ENCODE peak calls at places on chromosomes 4 and X, in six cellular contexts. Q is GM12878, B is GM12891, H is K562, I is HepG2, G is H1. E is an unnamed sample.

GRCh38 chr4:95153182-95153581 is 395.4 kb downstream of the BMPR1B start:
- DNase-seq in Q (no peak), B (no peak), H (no peak), I (no peak), G (no peak), E (no peak)

GRCh38 chr4:106986486-106986885 is 49.6 kb downstream of the DKK2 start:
- DNase-seq in Q (no peak), B (no peak), H (no peak), I (no peak), G (no peak), E (no peak)

GRCh38 chr4:146342600-146343192 is 128.4 kb downstream of the REELD1 start:
- DNase-seq in Q (no peak), B (no peak), H (peak; percentile 20), I (no peak), G (no peak), E (no peak)

GRCh38 chrX:45710081-45710801 is 509.6 kb upstream of the DIPK2B start:
- DNase-seq in Q (peak; percentile 69), B (no peak), H (no peak), I (no peak), G (no peak), E (no peak)

GRCh38 chrX:109710181-109710580 is 22.9 kb downstream of the ACSL4 start:
- DNase-seq in Q (no peak), B (no peak), H (no peak), I (no peak), G (no peak), E (no peak)

GRCh38 chr4:13322681-13323101 is 161.4 kb downstream of the RAB28 start:
- DNase-seq in Q (no peak), B (no peak), H (no peak), I (no peak), G (no peak), E (no peak)

GRCh38 chrX:40098264-40099045 is 697 bp upstream of the BCOR start:
- DNase-seq in Q (no peak), B (no peak), H (no peak), I (no peak), G (no peak), E (peak; percentile 39)

GRCh38 chr4:121688261-121688660 is 8.5 kb downstream of the ANXA5 start:
- DNase-seq in Q (no peak), B (no peak), H (no peak), I (no peak), G (no peak), E (no peak)

GRCh38 chrX:103293118-103293517 is 16.6 kb upstream of the TCEAL5 start:
- DNase-seq in Q (no peak), B (no peak), H (no peak), I (no peak), G (no peak), E (no peak)

GRCh38 chrX:105882581-105883275 is 60.4 kb downstream of the NRK start:
- DNase-seq in Q (no peak), B (no peak), H (no peak), I (no peak), G (no peak), E (no peak)

GRCh38 chr4:173505924-173506779 is 23.9 kb downstream of the HAND2 start:
- DNase-seq in Q (peak; percentile 41), B (no peak), H (peak; percentile 48), I (peak; percentile 21), G (no peak), E (no peak)

GRCh38 chr4:37994569-37994968 is 34.4 kb downstream of the PTTG2 start:
- DNase-seq in Q (no peak), B (no peak), H (no peak), I (no peak), G (no peak), E (no peak)

GRCh38 chrX:111857534-111857933 is 18.4 kb upstream of the TRPC5OS start:
- DNase-seq in Q (no peak), B (no peak), H (no peak), I (no peak), G (no peak), E (no peak)

GRCh38 chr4:148112231-148112982 is 329.8 kb downstream of the NR3C2 start:
- DNase-seq in Q (no peak), B (no peak), H (no peak), I (no peak), G (no peak), E (no peak)

GRCh38 chr4:1419708-1420107 is 13.5 kb upstream of the NKX1-1 start:
- DNase-seq in Q (no peak), B (no peak), H (no peak), I (no peak), G (no peak), E (no peak)

GRCh38 chr4:71184195-71184781 is 154.5 kb upstream of the SLC4A4 start:
- DNase-seq in Q (peak; percentile 13), B (peak; percentile 30), H (peak; percentile 44), I (peak; percentile 31), G (no peak), E (peak; percentile 15)

GRCh38 chrX:132751043-132751690 is 207.3 kb downstream of the HS6ST2 start:
- DNase-seq in Q (no peak), B (no peak), H (no peak), I (no peak), G (no peak), E (no peak)

GRCh38 chr4:140603286-140603685 is 34.5 kb upstream of the UCP1 start:
- DNase-seq in Q (no peak), B (no peak), H (no peak), I (no peak), G (no peak), E (no peak)

GRCh38 chrX:40855411-40855810 is 120.1 kb upstream of the MED14 start:
- DNase-seq in Q (no peak), B (no peak), H (no peak), I (no peak), G (no peak), E (no peak)

GRCh38 chrX:115687595-115687994 is 126.6 kb downstream of the PLS3 start:
- DNase-seq in Q (no peak), B (no peak), H (no peak), I (no peak), G (no peak), E (no peak)

GRCh38 chr4:13910556-13910955 is 283.0 kb upstream of the BOD1L1 start:
- DNase-seq in Q (no peak), B (no peak), H (no peak), I (no peak), G (no peak), E (no peak)

GRCh38 chrX:123310112-123310511 is 126.0 kb downstream of the GRIA3 start:
- DNase-seq in Q (no peak), B (no peak), H (no peak), I (no peak), G (no peak), E (no peak)

GRCh38 chr4:106344324-106344970 is 24.1 kb downstream of the GIMD1 start:
- DNase-seq in Q (no peak), B (no peak), H (no peak), I (peak; percentile 82), G (no peak), E (no peak)

GRCh38 chr4:125836597-125837195 is 521.9 kb downstream of the FAT4 start:
- DNase-seq in Q (no peak), B (no peak), H (no peak), I (no peak), G (no peak), E (no peak)

GRCh38 chr4:141761926-141762325 is 125.5 kb downstream of the IL15 start:
- DNase-seq in Q (no peak), B (no peak), H (no peak), I (no peak), G (no peak), E (no peak)

GRCh38 chrX:1205681-1206611 is 6.5 kb downstream of the CRLF2 start:
- DNase-seq in Q (no peak), B (no peak), H (peak; percentile 8), I (no peak), G (peak; percentile 65), E (no peak)

GRCh38 chr4:188839704-188840103 is 700.5 kb downstream of the TRIML1 start:
- DNase-seq in Q (no peak), B (no peak), H (no peak), I (no peak), G (no peak), E (no peak)

GRCh38 chrX:69029696-69030245 is 135.5 kb downstream of the PJA1 start:
- DNase-seq in Q (no peak), B (no peak), H (no peak), I (no peak), G (no peak), E (no peak)

GRCh38 chr4:152981278-152981677 is 45.2 kb downstream of the FHDC1 start:
- DNase-seq in Q (no peak), B (no peak), H (no peak), I (no peak), G (no peak), E (no peak)

DNA sequence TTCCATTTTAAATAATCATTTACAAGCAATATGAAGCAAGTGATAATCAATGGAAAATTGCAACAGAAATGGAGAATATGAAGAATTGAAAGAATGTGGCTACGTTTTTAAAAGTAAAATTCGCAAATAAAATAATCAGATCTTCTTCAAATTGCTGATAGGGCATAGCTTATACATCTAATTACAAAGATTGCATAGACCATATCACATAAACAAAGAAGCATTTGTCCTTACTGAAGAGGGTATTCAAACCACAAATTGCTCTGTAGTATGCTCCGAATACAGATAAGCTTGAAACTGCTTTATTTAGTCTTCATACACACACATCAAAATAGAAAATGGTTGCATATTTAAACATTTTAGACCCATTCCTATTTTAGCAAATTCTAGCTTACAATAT is 206.8 kb upstream of the SLIT2 start:
- DNase-seq in Q (no peak), B (no peak), H (no peak), I (no peak), G (no peak), E (no peak)
- TF ChIP-seq TAF1 in Q (no peak), B (no peak), H (no peak), I (no peak), G (no peak), E (no peak)

DNA sequence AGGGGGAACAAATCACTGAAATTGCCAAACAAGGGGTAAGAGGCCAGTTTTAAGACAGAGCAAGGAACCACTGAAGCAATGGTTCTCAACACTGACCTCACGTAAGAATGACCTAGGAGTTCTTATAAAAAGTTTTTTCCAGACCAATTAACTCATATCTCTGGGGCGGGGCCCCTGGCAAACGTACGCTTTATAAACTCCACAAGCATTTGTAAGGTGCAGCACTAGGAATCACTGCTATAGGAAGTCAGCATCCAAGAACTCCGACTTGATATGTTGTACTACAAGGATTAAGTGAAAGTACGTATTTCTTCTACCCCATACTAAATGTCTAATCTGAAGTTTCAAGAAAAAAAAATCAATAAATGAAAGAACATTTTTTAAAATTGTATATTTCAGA is 269.9 kb downstream of the RCHY1 start:
- DNase-seq in Q (no peak), B (no peak), H (no peak), I (no peak), G (no peak), E (no peak)
- TF ChIP-seq POLR2A in Q (no peak), B (no peak), H (no peak), I (no peak), G (no peak), E (no peak)

GRCh38 chr4:23594125-23594524 is 295.7 kb downstream of the PPARGC1A start:
- DNase-seq in Q (no peak), B (no peak), H (no peak), I (no peak), G (no peak), E (no peak)
- TF ChIP-seq POLR2AphosphoS5 in Q (no peak), B (no peak), H (no peak), I (no peak), G (no peak), E (no peak)

DNA sequence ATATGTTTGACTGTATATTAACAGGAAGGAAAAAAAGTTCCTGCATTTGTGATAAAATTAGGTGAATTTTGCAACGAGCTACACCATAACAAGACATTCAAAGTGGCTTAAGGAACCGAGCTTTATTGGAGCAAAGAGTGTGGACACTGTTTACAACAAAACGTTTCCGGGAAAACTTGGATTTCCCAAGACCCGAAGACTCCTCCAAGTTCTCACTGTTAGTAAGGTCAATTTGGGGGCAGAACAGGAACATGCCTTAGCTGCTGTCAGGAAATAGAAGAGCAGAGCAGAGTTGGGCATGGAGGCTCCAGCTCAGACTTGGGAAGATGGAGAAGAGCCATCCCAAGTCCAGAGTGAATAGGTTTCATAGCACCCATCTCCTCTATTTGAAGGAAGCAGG is 16.5 kb downstream of the ADH6 start:
- DNase-seq in Q (no peak), B (no peak), H (no peak), I (no peak), G (no peak), E (no peak)
- TF ChIP-seq TAF1 in Q (no peak), B (no peak), H (no peak), I (no peak), G (no peak), E (no peak)